ENCODE peak calls at places on chromosomes 12 and 14, in ten cellular contexts. E is brain pericyte; A is NCI-H2081; Q is NCI-H1417; C is IMR-90; B is kidney; D is activated CD4-positive, alpha-beta T cell treated with anti-CD3 and anti-CD28 coated beads, Interleukin-2, amount 10 ng/mL, durations not matched to agents 7 days and 5 days; N is activated T-helper 1 cell treated with Interleukin-2 at 50 U/mL for 16 hours; L is choroid plexus epithelial cell; X is effector CD4-positive, alpha-beta T cell. K is an unnamed sample.

GRCh38 chr14:61104358-61104757 is 123.3 kb downstream of the SLC38A6 start:
- DNase-seq in E (no peak), A (no peak), Q (no peak), C (no peak), B (no peak), D (no peak), N (no peak), L (peak; percentile 46), X (no peak), K (no peak)

GRCh38 chr12:10562306-10562933 is 51.0 kb downstream of the MAGOHB start:
- DNase-seq in E (no peak), A (peak; percentile 25), Q (peak; percentile 32), C (peak; percentile 54), B (no peak), D (peak; percentile 40), N (no peak), L (peak; percentile 74), X (peak; percentile 26), K (peak; percentile 55)

GRCh38 chr14:34203271-34203722 is 252.4 kb upstream of the EGLN3 start:
- DNase-seq in E (no peak), A (no peak), Q (no peak), C (no peak), B (no peak), D (no peak), N (no peak), L (no peak), X (no peak), K (no peak)

GRCh38 chr12:27549801-27550652 is 26.0 kb downstream of the PPFIBP1 start:
- DNase-seq in E (peak; percentile 93), A (peak; percentile 29), Q (peak; percentile 32), C (peak; percentile 97), B (peak; percentile 84), D (no peak), N (no peak), L (peak; percentile 99), X (no peak), K (no peak)

GRCh38 chr12:44817687-44818086 is 58.4 kb downstream of the NELL2 start:
- DNase-seq in E (no peak), A (no peak), Q (no peak), C (no peak), B (no peak), D (no peak), N (no peak), L (no peak), X (no peak), K (no peak)

GRCh38 chr14:48665077-48665784 is 920.9 kb downstream of the RPS29 start:
- DNase-seq in E (no peak), A (no peak), Q (no peak), C (peak; percentile 52), B (no peak), D (no peak), N (no peak), L (peak; percentile 0), X (no peak), K (no peak)

GRCh38 chr12:70576341-70577282 is 60.6 kb downstream of the PTPRB start:
- DNase-seq in E (peak; percentile 43), A (peak; percentile 58), Q (peak; percentile 85), C (peak; percentile 85), B (no peak), D (peak; percentile 12), N (no peak), L (peak; percentile 92), X (no peak), K (peak; percentile 63)

GRCh38 chr14:67515386-67516079 is 17.6 kb upstream of the PLEKHH1 start:
- DNase-seq in E (no peak), A (no peak), Q (peak; percentile 33), C (no peak), B (peak; percentile 74), D (peak; percentile 28), N (peak; percentile 18), L (no peak), X (no peak), K (no peak)

GRCh38 chr12:105107176-105107496 is 395 bp upstream of the WASHC4 start:
- DNase-seq in E (no peak), A (peak; percentile 46), Q (peak; percentile 83), C (peak; percentile 62), B (no peak), D (no peak), N (no peak), L (peak; percentile 64), X (no peak), K (no peak)

GRCh38 chr14:30673071-30673470 is 51.0 kb downstream of the SCFD1 start:
- DNase-seq in E (no peak), A (no peak), Q (no peak), C (no peak), B (no peak), D (no peak), N (no peak), L (peak; percentile 40), X (no peak), K (no peak)

GRCh38 chr12:80892597-80893445 is 44.9 kb downstream of the LIN7A start:
- DNase-seq in E (no peak), A (no peak), Q (no peak), C (no peak), B (no peak), D (no peak), N (no peak), L (no peak), X (no peak), K (no peak)

K was measured in SK-N-MC.